ENCODE peak calls at places on chromosomes 16 and 17, in six cellular contexts. G is fibroblast of mammary gland, J is HFF-Myc, W is astrocyte of the cerebellum, S is choroid plexus epithelial cell, C is A673. P is an unnamed sample.
A peak's percentile ranks its signal among the peaks of the same experiment; 100 is the strongest.

GRCh38 chr17:17364338-17364667 is 61.1 kb downstream of the NT5M start:
- DNase-seq in J (no peak), W (no peak), C (no peak), S (no peak), G (no peak), P (no peak)

GRCh38 chr16:20383106-20384029 is 21.2 kb downstream of the PDILT start:
- DNase-seq in C (peak; percentile 74), J (peak; percentile 21), W (peak; percentile 31), S (peak; percentile 81), G (peak; percentile 57), P (no peak)

GRCh38 chr17:61409301-61410099 is 9.9 kb downstream of the TBX2 start:
- DNase-seq in C (peak; percentile 73), S (peak; percentile 70), G (peak; percentile 72), J (no peak), W (no peak), P (no peak)

GRCh38 chr16:68636818-68637217 is 8.3 kb upstream of the CDH3 start:
- DNase-seq in S (no peak), J (no peak), W (no peak), C (no peak), G (no peak), P (peak; percentile 9)

GRCh38 chr16:79997257-79997656 is 396.7 kb upstream of the MAF start:
- DNase-seq in G (peak; percentile 17), C (peak; percentile 30), J (no peak), S (peak; percentile 58), W (no peak), P (no peak)

GRCh38 chr17:31524926-31525800 is 133.7 kb downstream of the RAB11FIP4 start:
- DNase-seq in G (peak; percentile 89), C (peak; percentile 63), J (peak; percentile 78), W (peak; percentile 91), S (peak; percentile 97), P (peak; percentile 47)

GRCh38 chr16:70598937-70599503 is 47.3 kb upstream of the IL34 start:
- DNase-seq in C (no peak), S (no peak), G (no peak), W (no peak), J (no peak), P (no peak)

GRCh38 chr16:9499921-9500593 is 408.6 kb downstream of the HAPSTR1 start:
- DNase-seq in S (no peak), G (no peak), C (peak; percentile 33), J (no peak), W (no peak), P (no peak)

GRCh38 chr16:67910162-67910561 is 17.1 kb downstream of the PSKH1 start:
- DNase-seq in G (peak; percentile 74), W (no peak), J (peak; percentile 48), S (peak; percentile 86), C (peak; percentile 35), P (no peak)

GRCh38 chr17:38568274-38568673 is 37.5 kb downstream of the SRCIN1 start:
- DNase-seq in W (no peak), S (no peak), G (no peak), C (no peak), J (no peak), P (no peak)

GRCh38 chr17:17445925-17446665 is 30.7 kb upstream of the MED9 start:
- DNase-seq in G (peak; percentile 89), J (peak; percentile 87), S (peak; percentile 84), W (peak; percentile 93), C (no peak), P (peak; percentile 97)

DNA sequence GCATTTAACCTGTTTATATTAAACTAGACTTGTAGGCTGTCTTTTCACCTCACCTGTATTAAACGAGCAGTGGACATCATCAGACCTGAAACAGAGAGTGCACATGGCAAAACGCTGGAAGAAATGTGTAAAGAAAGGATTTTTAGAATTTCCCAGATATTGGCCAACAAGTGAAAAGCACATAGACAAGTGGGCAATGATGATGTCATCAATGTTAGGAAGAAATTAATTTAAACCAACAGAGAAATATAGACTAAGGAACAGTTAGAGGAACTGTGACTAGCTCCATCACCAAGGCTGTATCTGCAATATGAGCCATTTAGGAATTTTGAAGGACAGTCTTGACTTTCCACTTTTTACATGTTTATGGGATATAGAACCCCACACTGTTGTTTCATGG is 67.1 kb upstream of the SLC12A3 start:
- DNase-seq in W (no peak), G (no peak), S (no peak), C (no peak), J (no peak), P (no peak)
- H3K4me3 ChIP-seq in W (no peak overlapping the region), G (no peak overlapping the region), S (no peak overlapping the region), C (no peak overlapping the region), J (no peak overlapping the region), P (no peak overlapping the region)

GRCh38 chr16:31016018-31016417 is 5.6 kb upstream of the STX1B start:
- DNase-seq in G (no peak), C (no peak), J (no peak), S (no peak), W (no peak), P (no peak)
- TF ChIP-seq CTCF in G (no peak), C (no peak), J (no peak), S (peak; percentile 17), W (no peak), P (no peak)

DNA sequence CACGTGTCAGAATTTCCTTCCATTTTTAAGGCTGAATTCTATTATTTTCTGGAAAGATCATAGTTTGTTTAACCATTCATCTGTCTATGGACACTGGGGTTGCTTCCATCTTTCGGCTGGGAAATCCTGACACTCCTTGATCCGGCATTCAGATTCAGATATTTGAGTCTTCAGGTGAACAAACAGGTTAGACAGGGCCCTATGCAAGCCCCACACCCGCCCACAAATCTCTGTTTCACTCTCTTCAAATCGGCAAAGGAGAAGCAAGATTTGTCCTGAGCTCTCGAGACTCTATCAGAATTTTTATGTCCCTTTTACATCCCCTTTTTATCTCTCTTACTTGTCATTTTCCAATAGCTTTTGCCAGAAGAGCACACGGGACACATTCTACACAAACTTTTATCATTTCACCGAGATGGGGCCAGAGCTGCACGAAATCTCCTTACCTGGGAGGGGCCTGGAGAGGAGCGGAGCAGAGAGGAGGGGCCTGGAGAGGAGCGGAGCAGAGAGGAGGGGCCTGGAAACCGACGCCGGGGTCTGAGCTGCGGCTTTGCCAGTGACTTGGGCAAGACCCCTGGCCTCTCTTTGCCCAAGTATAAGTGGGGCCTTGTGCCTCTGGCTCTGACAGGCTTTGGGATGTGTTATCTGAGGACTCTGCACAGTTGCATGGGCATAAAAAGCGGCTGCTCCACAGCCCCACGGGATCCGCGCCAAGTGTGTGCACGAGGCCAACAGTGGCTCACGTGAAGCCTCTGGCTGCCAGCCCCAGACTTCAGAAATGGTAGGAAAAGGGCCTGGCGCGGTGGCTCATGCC is 54.3 kb upstream of the RBFOX3 start:
- DNase-seq in S (no peak), C (no peak), J (no peak), W (no peak), G (peak; percentile 28), P (no peak)
- H3K4me3 ChIP-seq in S (no peak overlapping the region), C (no peak overlapping the region), J (no peak overlapping the region), W (no peak overlapping the region), G (no peak overlapping the region), P (no peak overlapping the region)

GRCh38 chr17:7589891-7590611 is at the start of gene SOX15:
- DNase-seq in S (no peak), J (no peak), W (no peak), G (no peak), C (no peak), P (no peak)

GRCh38 chr17:7590743-7591142 is 849 bp upstream of the SOX15 start:
- DNase-seq in G (peak; percentile 65), W (no peak), C (no peak), S (peak; percentile 65), J (no peak), P (no peak)

GRCh38 chr17:7588553-7589203 is 1.2 kb downstream of the SOX15 start:
- DNase-seq in W (no peak), J (no peak), S (no peak), G (no peak), C (no peak), P (no peak)

GRCh38 chr17:7587831-7588230 is 2.1 kb downstream of the SOX15 start:
- DNase-seq in G (no peak), S (no peak), C (no peak), W (no peak), J (no peak), P (no peak)

DNA sequence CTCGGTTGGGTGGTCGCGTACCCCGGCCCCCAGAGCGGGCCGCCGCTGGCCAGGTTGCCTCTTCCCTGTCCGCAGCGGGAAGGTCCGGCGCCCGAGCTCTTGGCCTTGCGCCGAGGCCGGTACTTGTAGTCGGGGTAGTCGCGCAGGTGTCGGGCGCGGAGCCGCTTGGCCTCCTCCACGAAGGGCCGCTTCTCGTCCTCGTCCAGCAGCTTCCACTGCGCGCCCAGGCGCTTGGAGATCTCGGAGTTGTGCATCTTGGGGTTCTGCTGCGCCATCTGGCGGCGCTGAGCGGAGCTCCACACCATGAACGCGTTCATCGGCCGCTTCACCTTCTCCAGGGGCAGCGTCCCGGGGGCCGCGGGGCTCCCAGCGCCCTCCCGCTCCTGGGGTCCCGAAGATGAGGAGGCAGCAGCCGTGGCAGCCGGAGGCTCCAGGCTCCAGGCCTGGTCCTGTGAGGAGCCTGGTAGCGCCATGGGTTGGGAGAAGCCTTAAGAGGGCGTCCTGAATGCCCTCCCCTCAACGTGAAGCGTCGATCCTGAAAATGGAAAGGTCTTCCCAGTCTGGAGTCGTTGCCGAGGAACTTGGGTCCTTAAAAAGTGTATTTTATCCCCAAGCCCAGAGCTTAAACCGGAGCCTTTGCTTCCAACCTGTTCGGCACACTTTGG is 558 bp downstream of the SOX15 start:
- DNase-seq in C (peak; percentile 90), G (peak; percentile 88), W (peak; percentile 64), S (peak; percentile 90), J (no peak), P (no peak)
- TF ChIP-seq CTCF in C (peak; percentile 94), G (peak; percentile 67), W (peak; percentile 85), S (peak; percentile 87), J (peak; percentile 88), P (peak; percentile 94)

DNA sequence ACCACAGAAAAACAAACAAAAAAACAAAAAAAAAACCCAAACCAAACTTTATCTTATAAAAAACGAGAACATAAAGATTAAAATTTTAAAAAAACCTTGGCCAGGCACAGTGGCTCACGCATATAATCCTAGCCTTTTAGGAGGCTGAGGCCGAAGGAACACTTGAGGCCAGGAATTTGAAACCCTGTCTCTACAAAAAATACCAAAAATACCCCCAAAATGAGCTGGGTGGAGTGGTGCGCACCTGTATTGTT is 11.5 kb downstream of the SUPT4H1 start:
- DNase-seq in W (no peak), S (no peak), C (no peak), G (no peak), J (no peak), P (no peak)
- H3K4me3 ChIP-seq in W (no peak overlapping the region), S (no peak overlapping the region), C (no peak overlapping the region), G (no peak overlapping the region), J (no peak overlapping the region), P (no peak overlapping the region)

DNA sequence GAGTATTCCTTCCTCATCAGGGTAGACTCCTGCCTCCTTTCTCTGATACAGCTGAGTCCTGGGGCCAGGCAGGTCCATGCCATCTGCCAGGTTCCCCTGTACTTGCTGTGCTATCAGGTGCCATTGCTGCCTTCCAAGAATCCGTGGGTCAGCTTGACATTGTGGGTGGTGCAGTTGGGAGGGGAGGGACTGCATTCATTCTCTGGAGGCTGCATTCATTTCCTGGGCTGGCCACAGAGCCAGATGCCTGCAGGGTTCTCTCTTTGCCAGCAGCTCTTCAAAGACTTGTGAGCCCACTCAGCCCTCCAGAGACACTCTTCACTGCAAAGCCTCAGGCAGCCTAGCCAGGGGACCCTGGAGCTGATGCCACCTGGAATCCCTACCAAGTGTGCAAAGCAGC is 20.7 kb downstream of the ANKFN1 start:
- DNase-seq in J (no peak), G (no peak), W (no peak), S (no peak), C (no peak), P (no peak)
- TF ChIP-seq CTCF in J (no peak), G (no peak), W (no peak), S (no peak), C (no peak), P (no peak)

GRCh38 chr17:4641297-4642195 is at the start of gene ALOX15:
- DNase-seq in W (no peak), G (no peak), J (no peak), S (no peak), C (no peak), P (no peak)
- H3K4me3 ChIP-seq in W (no peak within 1 kb of the TSS), G (no peak within 1 kb of the TSS), J (no peak within 1 kb of the TSS), S (no peak within 1 kb of the TSS), C (no peak within 1 kb of the TSS), P (no peak within 1 kb of the TSS)